ENCODE peak calls at places on chromosomes 13 and 19, in six cellular contexts. One of them, this sample, is unnamed.

GRCh38 chr13:31755211-31755610 is 15.9 kb downstream of the RXFP2 start:
- DNase-seq in SK-N-SH: no peak
- DNase-seq in IMR-90: no peak
- DNase-seq in K562: no peak
- DNase-seq in HepG2: no peak
- DNase-seq in GM12878: no peak
- DNase-seq in this sample: no peak

GRCh38 chr19:16702123-16702522 is 17.5 kb upstream of the NWD1 start:
- DNase-seq in SK-N-SH: peak
- DNase-seq in IMR-90: peak
- DNase-seq in K562: no peak
- DNase-seq in HepG2: peak
- DNase-seq in GM12878: no peak
- DNase-seq in this sample: no peak

GRCh38 chr19:49588370-49589122 is 2.4 kb upstream of the PRR12 start:
- DNase-seq in SK-N-SH: no peak
- DNase-seq in IMR-90: no peak
- DNase-seq in K562: no peak
- DNase-seq in HepG2: no peak
- DNase-seq in GM12878: no peak
- DNase-seq in this sample: no peak

GRCh38 chr13:112828756-112829155 is 138.9 kb downstream of the ATP11A start:
- DNase-seq in SK-N-SH: no peak
- DNase-seq in IMR-90: no peak
- DNase-seq in K562: no peak
- DNase-seq in HepG2: no peak
- DNase-seq in GM12878: no peak
- DNase-seq in this sample: no peak

GRCh38 chr13:31192306-31192705 is 7.5 kb upstream of the B3GLCT start:
- DNase-seq in SK-N-SH: no peak
- DNase-seq in IMR-90: no peak
- DNase-seq in K562: no peak
- DNase-seq in HepG2: no peak
- DNase-seq in GM12878: no peak
- DNase-seq in this sample: no peak

GRCh38 chr19:33282036-33282686 is 20.2 kb downstream of the CEBPA start:
- DNase-seq in SK-N-SH: no peak
- DNase-seq in IMR-90: no peak
- DNase-seq in K562: no peak
- DNase-seq in HepG2: no peak
- DNase-seq in GM12878: no peak
- DNase-seq in this sample: no peak

GRCh38 chr19:14487370-14488125 is 8.4 kb downstream of the GIPC1 start:
- DNase-seq in SK-N-SH: no peak
- DNase-seq in IMR-90: peak
- DNase-seq in K562: no peak
- DNase-seq in HepG2: no peak
- DNase-seq in GM12878: no peak
- DNase-seq in this sample: no peak

GRCh38 chr19:4439243-4439642 is 18.4 kb downstream of the UBXN6 start:
- DNase-seq in SK-N-SH: no peak
- DNase-seq in IMR-90: no peak
- DNase-seq in K562: no peak
- DNase-seq in HepG2: no peak
- DNase-seq in GM12878: no peak
- DNase-seq in this sample: no peak

GRCh38 chr19:40335855-40336700 is 12.1 kb downstream of the C19orf47 start:
- DNase-seq in SK-N-SH: no peak
- DNase-seq in IMR-90: no peak
- DNase-seq in K562: no peak
- DNase-seq in HepG2: no peak
- DNase-seq in GM12878: no peak
- DNase-seq in this sample: no peak

DNA sequence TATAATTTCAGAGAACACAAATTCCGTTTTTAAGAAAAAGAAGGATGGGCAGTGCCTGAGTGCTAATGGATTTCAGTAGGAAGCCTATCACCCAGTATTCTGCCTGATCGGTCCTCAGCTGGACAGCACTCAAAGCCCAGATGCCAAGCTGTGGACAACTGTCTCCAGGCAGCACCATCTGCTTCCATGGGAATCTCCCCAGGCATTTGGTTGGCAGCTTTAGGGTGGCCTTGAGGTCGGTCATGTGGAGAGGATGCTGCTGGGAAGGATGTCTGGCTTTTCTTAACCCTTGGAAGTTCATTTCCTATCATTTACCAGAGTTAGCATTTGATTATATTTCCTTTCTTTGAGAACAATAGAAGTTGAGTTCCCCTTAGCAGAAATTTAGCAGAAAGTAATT is 311.6 kb downstream of the TBC1D4 start:
- DNase-seq in SK-N-SH: no peak
- DNase-seq in IMR-90: no peak
- DNase-seq in K562: no peak
- DNase-seq in HepG2: no peak
- DNase-seq in GM12878: no peak
- DNase-seq in this sample: no peak
- TF ChIP-seq SMC3 in SK-N-SH: no peak
- TF ChIP-seq SMC3 in IMR-90: no peak
- TF ChIP-seq SMC3 in K562: no peak
- TF ChIP-seq SMC3 in HepG2: no peak
- TF ChIP-seq SMC3 in GM12878: no peak
- TF ChIP-seq SMC3 in this sample: no peak

GRCh38 chr13:109756778-109757177 is 29.6 kb downstream of the IRS2 start:
- DNase-seq in SK-N-SH: no peak
- DNase-seq in IMR-90: no peak
- DNase-seq in K562: no peak
- DNase-seq in HepG2: no peak
- DNase-seq in GM12878: no peak
- DNase-seq in this sample: no peak
- TF ChIP-seq SMC3 in SK-N-SH: no peak
- TF ChIP-seq SMC3 in IMR-90: no peak
- TF ChIP-seq SMC3 in K562: no peak
- TF ChIP-seq SMC3 in HepG2: no peak
- TF ChIP-seq SMC3 in GM12878: no peak
- TF ChIP-seq SMC3 in this sample: no peak

DNA sequence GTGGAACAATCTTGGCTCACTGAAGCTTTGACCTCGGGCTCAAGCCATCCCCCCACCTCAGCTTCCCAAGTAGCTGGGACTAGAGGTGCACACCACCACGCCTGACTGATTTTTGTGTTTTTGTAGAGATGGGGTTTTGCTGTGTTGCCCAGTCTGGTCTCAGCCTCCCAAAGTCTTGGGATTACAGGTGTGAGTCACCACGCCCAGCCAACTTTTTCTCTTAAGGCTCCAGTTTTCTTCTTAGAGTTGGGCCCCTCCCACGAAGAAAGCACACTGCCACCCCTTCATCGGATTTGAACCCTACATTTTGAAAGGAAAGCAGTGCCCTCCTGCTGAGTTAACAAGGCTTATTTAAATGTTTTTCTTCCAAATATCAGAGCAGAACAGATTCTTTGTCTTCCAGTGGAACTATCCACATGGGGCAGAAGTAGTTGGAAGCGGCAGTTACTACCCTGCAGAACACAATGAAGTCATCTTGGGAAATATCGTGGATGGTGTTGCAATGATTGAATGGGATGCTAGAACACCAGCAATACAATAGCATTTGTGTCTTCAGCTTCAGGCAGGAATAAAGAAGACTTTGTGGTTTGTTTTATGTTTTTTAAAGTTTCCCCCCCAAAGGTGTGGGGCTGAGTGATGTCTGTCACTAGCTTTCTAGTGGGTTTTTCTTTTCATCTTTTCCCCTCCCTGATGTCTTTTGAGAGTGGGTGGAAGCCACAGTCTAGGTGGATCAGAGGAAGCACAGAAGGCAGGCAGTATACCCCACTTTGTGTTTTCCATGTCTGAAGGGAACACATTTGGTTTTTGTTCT is 8.9 kb downstream of the ACTN4 start:
- DNase-seq in SK-N-SH: no peak
- DNase-seq in IMR-90: peak
- DNase-seq in K562: no peak
- DNase-seq in HepG2: peak
- DNase-seq in GM12878: no peak
- DNase-seq in this sample: no peak
- TF ChIP-seq SMC3 in SK-N-SH: no peak
- TF ChIP-seq SMC3 in IMR-90: no peak
- TF ChIP-seq SMC3 in K562: no peak
- TF ChIP-seq SMC3 in HepG2: peak
- TF ChIP-seq SMC3 in GM12878: no peak
- TF ChIP-seq SMC3 in this sample: no peak

GRCh38 chr19:36215276-36216171 is 618 bp downstream of the ZNF146 start:
- DNase-seq in SK-N-SH: peak
- DNase-seq in IMR-90: peak
- DNase-seq in K562: peak
- DNase-seq in HepG2: no peak
- DNase-seq in GM12878: no peak
- DNase-seq in this sample: peak
- TF ChIP-seq SMC3 in SK-N-SH: no peak
- TF ChIP-seq SMC3 in IMR-90: no peak
- TF ChIP-seq SMC3 in K562: no peak
- TF ChIP-seq SMC3 in HepG2: no peak
- TF ChIP-seq SMC3 in GM12878: no peak
- TF ChIP-seq SMC3 in this sample: no peak

This sample was measured in A549.